ENCODE peak calls at places on chromosomes 13 and 19, in four cellular contexts. One of them, this sample, is unnamed.

GRCh38 chr13:109110159-109110558 is 480.7 kb downstream of the MYO16 start:
- DNase-seq in H1: no peak
- DNase-seq in K562: no peak
- DNase-seq in A549: no peak
- DNase-seq in this sample: no peak

GRCh38 chr13:20349564-20350379 is 117.7 kb upstream of the GJB6 start:
- DNase-seq in A549: no peak
- DNase-seq in K562: no peak
- DNase-seq in H1: no peak
- DNase-seq in this sample: no peak

GRCh38 chr13:86554066-86554465 is 754.8 kb upstream of the SLITRK6 start:
- DNase-seq in H1: no peak
- DNase-seq in K562: no peak
- DNase-seq in A549: no peak
- DNase-seq in this sample: no peak

GRCh38 chr19:37763488-37763887 is 15.9 kb downstream of the ZNF573 start:
- DNase-seq in K562: no peak
- DNase-seq in H1: no peak
- DNase-seq in A549: no peak
- DNase-seq in this sample: no peak

GRCh38 chr19:34480971-34481821 is at the start of gene WTIP:
- DNase-seq in H1: no peak
- DNase-seq in K562: no peak
- DNase-seq in A549: peak; percentile 82
- DNase-seq in this sample: peak; percentile 62

GRCh38 chr19:14177496-14178074 is 28.4 kb downstream of the ADGRL1 start:
- DNase-seq in H1: no peak
- DNase-seq in A549: no peak
- DNase-seq in K562: no peak
- DNase-seq in this sample: no peak

GRCh38 chr13:78298657-78299056 is 304.7 kb downstream of the POU4F1 start:
- DNase-seq in A549: no peak
- DNase-seq in H1: no peak
- DNase-seq in K562: no peak
- DNase-seq in this sample: no peak

GRCh38 chr13:33441015-33441414 is 155.5 kb upstream of the STARD13 start:
- DNase-seq in A549: peak; percentile 3
- DNase-seq in K562: no peak
- DNase-seq in H1: no peak
- DNase-seq in this sample: peak; percentile 35

GRCh38 chr13:62243146-62243545 is 827.5 kb upstream of the PCDH20 start:
- DNase-seq in K562: no peak
- DNase-seq in H1: no peak
- DNase-seq in A549: no peak
- DNase-seq in this sample: no peak

GRCh38 chr13:40963927-40964326 is 55.2 kb downstream of the ELF1 start:
- DNase-seq in A549: peak; percentile 12
- DNase-seq in K562: no peak
- DNase-seq in H1: no peak
- DNase-seq in this sample: no peak

GRCh38 chr13:102645701-102646100 is 48.9 kb downstream of the TPP2 start:
- DNase-seq in K562: no peak
- DNase-seq in A549: no peak
- DNase-seq in H1: no peak
- DNase-seq in this sample: no peak

GRCh38 chr19:55581145-55581827 is 638 bp upstream of the ZNF579 start:
- DNase-seq in H1: no peak
- DNase-seq in A549: no peak
- DNase-seq in K562: peak; percentile 63
- DNase-seq in this sample: peak; percentile 20

GRCh38 chr13:80010286-80010831 is 330.6 kb downstream of the SPRY2 start:
- DNase-seq in H1: no peak
- DNase-seq in A549: no peak
- DNase-seq in K562: no peak
- DNase-seq in this sample: no peak

GRCh38 chr13:68428292-68428691 is 1198.2 kb upstream of the PCDH9 start:
- DNase-seq in H1: no peak
- DNase-seq in K562: no peak
- DNase-seq in A549: no peak
- DNase-seq in this sample: peak; percentile 6

GRCh38 chr13:34816543-34816942 is 125.5 kb upstream of the NBEA start:
- DNase-seq in K562: no peak
- DNase-seq in H1: no peak
- DNase-seq in A549: no peak
- DNase-seq in this sample: no peak

GRCh38 chr13:59409211-59409610 is 754.5 kb downstream of the DIAPH3 start:
- DNase-seq in A549: no peak
- DNase-seq in K562: no peak
- DNase-seq in H1: no peak
- DNase-seq in this sample: no peak

GRCh38 chr13:29162638-29163037 is 342.5 kb downstream of the MTUS2 start:
- DNase-seq in K562: no peak
- DNase-seq in A549: no peak
- DNase-seq in H1: no peak
- DNase-seq in this sample: no peak

GRCh38 chr19:45455707-45456499 is 11.9 kb upstream of the FOSB start:
- DNase-seq in H1: no peak
- DNase-seq in A549: peak; percentile 98
- DNase-seq in K562: peak; percentile 87
- DNase-seq in this sample: peak; percentile 89

GRCh38 chr19:27905074-27905473 is 1307.9 kb downstream of the UQCRFS1 start:
- DNase-seq in K562: no peak
- DNase-seq in A549: no peak
- DNase-seq in H1: no peak
- DNase-seq in this sample: no peak

GRCh38 chr19:39843919-39844793 is 2.0 kb downstream of the FBL start:
- DNase-seq in H1: no peak
- DNase-seq in A549: peak; percentile 89
- DNase-seq in K562: no peak
- DNase-seq in this sample: peak; percentile 51

GRCh38 chr13:29541400-29541799 is 54.1 kb downstream of the SLC7A1 start:
- DNase-seq in H1: no peak
- DNase-seq in A549: no peak
- DNase-seq in K562: no peak
- DNase-seq in this sample: no peak

GRCh38 chr13:21913010-21913409 is 242.1 kb downstream of the FGF9 start:
- DNase-seq in H1: no peak
- DNase-seq in K562: no peak
- DNase-seq in A549: no peak
- DNase-seq in this sample: no peak

GRCh38 chr19:788821-789472 is 8.3 kb upstream of the PTBP1 start:
- DNase-seq in H1: no peak
- DNase-seq in K562: peak; percentile 54
- DNase-seq in A549: no peak
- DNase-seq in this sample: peak; percentile 52

GRCh38 chr19:44924243-44924725 is 9.9 kb downstream of the APOC1 start:
- DNase-seq in A549: no peak
- DNase-seq in K562: no peak
- DNase-seq in H1: no peak
- DNase-seq in this sample: peak; percentile 97

GRCh38 chr13:106072014-106072413 is 463.4 kb downstream of the EFNB2 start:
- DNase-seq in K562: no peak
- DNase-seq in A549: no peak
- DNase-seq in H1: no peak
- DNase-seq in this sample: no peak

GRCh38 chr13:106507560-106508274 is 27.7 kb downstream of the EFNB2 start:
- DNase-seq in A549: no peak
- DNase-seq in K562: no peak
- DNase-seq in H1: no peak
- DNase-seq in this sample: peak; percentile 1

GRCh38 chr19:57056972-57057371 is 62.8 kb upstream of the USP29 start:
- DNase-seq in A549: no peak
- DNase-seq in H1: no peak
- DNase-seq in K562: no peak
- DNase-seq in this sample: no peak

GRCh38 chr13:108263961-108264360 is 5.6 kb upstream of the TNFSF13B start:
- DNase-seq in K562: no peak
- DNase-seq in H1: no peak
- DNase-seq in A549: no peak
- DNase-seq in this sample: no peak

GRCh38 chr13:105410602-105411001 is 1124.9 kb downstream of the EFNB2 start:
- DNase-seq in K562: peak; percentile 7
- DNase-seq in H1: peak; percentile 10
- DNase-seq in A549: peak; percentile 4
- DNase-seq in this sample: peak; percentile 7

DNA sequence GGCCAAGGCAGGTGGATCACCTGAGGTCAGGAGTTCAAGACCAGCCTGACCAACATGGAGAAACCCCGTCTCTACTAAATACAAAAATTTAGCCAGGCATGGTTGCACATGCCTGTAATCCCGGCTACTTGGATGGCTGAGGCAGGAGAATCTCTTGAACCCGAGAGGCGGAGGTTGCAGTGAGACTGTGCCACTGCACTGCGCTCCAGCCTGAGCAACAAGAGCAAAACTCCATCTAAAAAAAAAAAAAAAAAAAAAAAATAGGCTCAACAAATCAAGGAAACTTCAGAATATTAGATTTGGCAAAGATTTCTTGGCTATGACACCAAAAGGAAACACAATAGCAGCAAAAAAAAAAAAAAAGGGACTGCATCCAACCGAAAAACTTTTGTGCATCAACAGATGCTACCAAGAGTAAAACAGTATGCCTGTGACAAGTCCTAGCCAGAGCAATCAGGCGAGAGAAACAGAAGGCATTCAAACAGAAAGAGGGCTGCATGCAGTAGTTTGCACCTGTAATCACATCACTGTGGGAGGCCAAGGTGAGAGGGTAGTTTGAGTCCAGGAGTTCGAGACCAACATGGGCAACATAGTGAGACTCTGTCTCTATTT is 23.8 kb downstream of the ZNF160 start:
- DNase-seq in K562: no peak
- DNase-seq in A549: no peak
- DNase-seq in H1: no peak
- DNase-seq in this sample: no peak
- TF ChIP-seq PHF8 in K562: no peak
- TF ChIP-seq PHF8 in A549: no peak
- TF ChIP-seq PHF8 in H1: no peak
- TF ChIP-seq PHF8 in this sample: no peak

DNA sequence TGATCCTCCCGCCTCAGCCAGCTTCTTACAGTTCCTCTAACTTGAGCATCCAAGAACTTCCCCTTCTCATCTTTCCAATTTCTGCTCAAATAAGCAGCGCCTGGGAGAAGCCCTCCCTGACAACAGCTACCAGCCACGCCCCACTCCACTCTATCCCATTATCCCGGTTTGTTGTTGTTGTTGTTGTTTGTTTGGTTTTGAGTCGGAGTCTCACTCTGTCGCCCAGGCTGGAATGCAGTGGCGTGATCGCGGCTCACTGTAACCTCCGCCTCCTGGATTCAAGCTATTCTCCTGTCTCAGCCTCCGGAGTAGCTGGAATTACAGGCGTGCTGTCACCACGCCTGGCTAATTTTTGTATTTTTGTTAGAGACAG is 822 bp upstream of the PTPRS start:
- DNase-seq in K562: no peak
- DNase-seq in H1: no peak
- DNase-seq in A549: no peak
- DNase-seq in this sample: no peak
- TF ChIP-seq PHF8 in K562: no peak
- TF ChIP-seq PHF8 in H1: no peak
- TF ChIP-seq PHF8 in A549: no peak
- TF ChIP-seq PHF8 in this sample: no peak

GRCh38 chr13:66858163-66858562 is 372.0 kb downstream of the PCDH9 start:
- DNase-seq in K562: no peak
- DNase-seq in A549: no peak
- DNase-seq in H1: no peak
- DNase-seq in this sample: no peak

GRCh38 chr13:66859934-66860867 is 369.9 kb downstream of the PCDH9 start:
- DNase-seq in H1: no peak
- DNase-seq in A549: no peak
- DNase-seq in K562: no peak
- DNase-seq in this sample: no peak

GRCh38 chr13:66860868-66861447 is 369.2 kb downstream of the PCDH9 start:
- DNase-seq in K562: no peak
- DNase-seq in H1: no peak
- DNase-seq in A549: no peak
- DNase-seq in this sample: no peak

GRCh38 chr13:66855110-66855509 is 375.0 kb downstream of the PCDH9 start:
- DNase-seq in H1: no peak
- DNase-seq in K562: no peak
- DNase-seq in A549: no peak
- DNase-seq in this sample: no peak

GRCh38 chr13:66859078-66859477 is 371.1 kb downstream of the PCDH9 start:
- DNase-seq in K562: no peak
- DNase-seq in A549: no peak
- DNase-seq in H1: no peak
- DNase-seq in this sample: no peak
- TF ChIP-seq PHF8 in K562: no peak
- TF ChIP-seq PHF8 in A549: no peak
- TF ChIP-seq PHF8 in H1: no peak
- TF ChIP-seq PHF8 in this sample: no peak

GRCh38 chr19:33143897-33144405 is 12.0 kb downstream of the WDR88 start:
- DNase-seq in K562: peak; percentile 86
- DNase-seq in A549: peak; percentile 98
- DNase-seq in H1: no peak
- DNase-seq in this sample: peak; percentile 47
- TF ChIP-seq PHF8 in K562: no peak
- TF ChIP-seq PHF8 in A549: no peak
- TF ChIP-seq PHF8 in H1: no peak
- TF ChIP-seq PHF8 in this sample: peak; percentile 58

GRCh38 chr19:2110822-2111221 is 14.1 kb downstream of the IZUMO4 start:
- DNase-seq in H1: no peak
- DNase-seq in A549: no peak
- DNase-seq in K562: no peak
- DNase-seq in this sample: no peak
- TF ChIP-seq PHF8 in H1: no peak
- TF ChIP-seq PHF8 in A549: no peak
- TF ChIP-seq PHF8 in K562: no peak
- TF ChIP-seq PHF8 in this sample: no peak